ENCODE peak calls at places on chromosomes 1 and 21, in six cellular contexts. X is sigmoid colon, I is lung, D is fibroblast of pulmonary artery, N is AG04450, Z is fibroblast of villous mesenchyme. C is an unnamed sample.

GRCh38 chr1:39230261-39231190 is 26.0 kb downstream of the MACF1 start:
- DNase-seq in D (no peak), I (no peak), N (no peak), Z (no peak), X (no peak), C (no peak)

GRCh38 chr1:24555591-24556413 is at the start of gene NCMAP:
- DNase-seq in X (no peak), Z (no peak), N (no peak), I (peak; percentile 65), D (no peak), C (no peak)

GRCh38 chr1:245825128-245825901 is 670.5 kb downstream of the KIF26B start:
- DNase-seq in X (no peak), Z (peak; percentile 57), D (peak; percentile 51), I (no peak), N (no peak), C (peak; percentile 42)

GRCh38 chr1:212507361-212507760 is 74.6 kb downstream of the NENF start:
- DNase-seq in D (no peak), N (no peak), Z (no peak), I (no peak), X (no peak), C (no peak)

GRCh38 chr1:84103197-84103992 is 40.7 kb upstream of the PRKACB start:
- DNase-seq in D (peak; percentile 86), I (no peak), X (peak; percentile 77), Z (peak; percentile 90), N (peak; percentile 64), C (peak; percentile 90)

GRCh38 chr21:42021751-42022430 is 11.7 kb upstream of the ZBTB21 start:
- DNase-seq in N (no peak), Z (no peak), X (peak; percentile 44), I (no peak), D (no peak), C (no peak)

GRCh38 chr21:39182484-39183271 is 573 bp downstream of the PSMG1 start:
- DNase-seq in X (peak; percentile 73), Z (peak; percentile 47), N (no peak), I (no peak), D (peak; percentile 37), C (peak; percentile 33)

GRCh38 chr1:119108993-119109392 is 31.5 kb downstream of the WARS2 start:
- DNase-seq in X (no peak), D (no peak), I (no peak), Z (peak; percentile 70), N (no peak), C (no peak)

GRCh38 chr1:56934400-56935080 is 31.3 kb downstream of the C8B start:
- DNase-seq in D (peak; percentile 31), X (no peak), Z (no peak), I (no peak), N (no peak), C (peak; percentile 81)

GRCh38 chr1:226029093-226029496 is 30.0 kb upstream of the SDE2 start:
- DNase-seq in X (no peak), D (no peak), I (no peak), N (no peak), Z (no peak), C (no peak)

GRCh38 chr21:45898781-45899180 is 82.8 kb upstream of the COL6A1 start:
- DNase-seq in N (no peak), Z (no peak), D (no peak), I (no peak), X (no peak), C (no peak)

GRCh38 chr1:114034561-114035303 is 55.5 kb downstream of the OLFML3 start:
- DNase-seq in X (no peak), D (no peak), N (no peak), I (no peak), Z (no peak), C (no peak)

GRCh38 chr1:152880907-152881306 is 2.8 kb downstream of the SMCP start:
- DNase-seq in X (no peak), I (no peak), N (no peak), Z (no peak), D (no peak), C (no peak)

GRCh38 chr1:152879559-152880198 is 1.6 kb downstream of the SMCP start:
- DNase-seq in D (no peak), I (no peak), Z (no peak), X (no peak), N (no peak), C (no peak)

GRCh38 chr1:152880316-152880715 is 2.2 kb downstream of the SMCP start:
- DNase-seq in Z (no peak), D (no peak), N (no peak), X (no peak), I (no peak), C (no peak)

GRCh38 chr1:152876827-152877226 is 1.3 kb upstream of the SMCP start:
- DNase-seq in N (no peak), X (no peak), Z (no peak), D (no peak), I (no peak), C (no peak)

GRCh38 chr1:152878042-152878441 is at the start of gene SMCP:
- DNase-seq in X (no peak), D (no peak), I (no peak), N (no peak), Z (no peak), C (no peak)
- TF ChIP-seq CTCF in X (no peak), D (peak; percentile 2), I (no peak), N (no peak), Z (no peak), C (no peak)

GRCh38 chr1:156155760-156156495 is 2.5 kb downstream of the SEMA4A start:
- DNase-seq in Z (no peak), N (no peak), D (no peak), X (no peak), I (no peak), C (no peak)

GRCh38 chr1:156157974-156158373 is 4.6 kb downstream of the SEMA4A start:
- DNase-seq in N (no peak), I (no peak), X (no peak), Z (no peak), D (no peak), C (no peak)

GRCh38 chr1:156160000-156160743 is 6.8 kb downstream of the SEMA4A start:
- DNase-seq in I (no peak), N (no peak), Z (no peak), X (no peak), D (peak; percentile 33), C (no peak)

GRCh38 chr1:156154317-156154749 is 948 bp downstream of the SEMA4A start:
- DNase-seq in Z (no peak), D (no peak), I (peak; percentile 69), X (no peak), N (no peak), C (no peak)

DNA sequence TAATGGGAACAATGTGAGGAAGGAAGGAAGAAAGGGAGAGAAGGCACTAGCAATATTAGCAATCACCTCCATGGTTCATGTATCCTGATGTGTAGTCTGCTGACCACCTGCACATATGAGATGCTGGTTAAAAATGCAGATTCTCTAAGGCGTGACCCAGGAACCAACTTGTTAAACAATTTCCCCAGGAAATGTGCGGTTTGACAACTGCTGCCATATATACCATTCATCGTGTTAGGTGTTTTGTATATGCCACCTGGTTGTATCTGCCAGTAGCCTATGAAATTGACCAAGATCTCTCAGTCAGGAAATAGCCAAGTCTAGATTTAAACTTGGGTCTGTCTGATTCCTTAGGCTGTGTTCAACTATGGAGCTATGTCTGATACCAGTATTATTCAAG is 4.1 kb downstream of the SEMA4A start:
- DNase-seq in X (no peak), I (no peak), D (no peak), N (no peak), Z (no peak), C (no peak)
- H3K4me3 ChIP-seq in X (no peak overlapping the region), I (no peak overlapping the region), D (no peak overlapping the region), N (no peak overlapping the region), Z (no peak overlapping the region), C (no peak overlapping the region)

DNA sequence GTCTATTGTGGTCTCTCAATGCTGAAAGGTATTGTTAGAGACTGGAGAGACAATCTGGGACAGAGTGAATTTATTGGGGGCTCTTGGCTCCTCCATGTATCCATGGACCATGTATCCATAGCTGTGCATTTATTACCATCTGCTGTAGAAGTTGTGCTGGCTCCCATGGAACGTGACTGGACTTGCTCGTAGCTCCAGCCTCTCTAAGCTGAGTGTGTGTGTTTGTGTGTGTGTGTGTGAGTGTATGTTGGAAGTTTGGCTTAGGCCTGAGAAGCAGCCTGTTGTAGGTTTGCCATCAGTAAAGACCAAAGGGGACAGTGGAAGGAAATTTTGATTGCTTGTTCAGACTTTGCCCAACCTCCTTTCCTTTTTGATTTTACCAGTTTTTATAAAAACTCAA is 105.7 kb upstream of the USP24 start:
- DNase-seq in I (no peak), N (no peak), Z (no peak), X (no peak), D (no peak), C (no peak)
- TF ChIP-seq CTCF in I (no peak), N (no peak), Z (no peak), X (no peak), D (no peak), C (no peak)

GRCh38 chr1:116377564-116378529 is 4.8 kb downstream of the ATP1A1 start:
- DNase-seq in D (peak; percentile 97), I (peak; percentile 43), Z (peak; percentile 94), N (peak; percentile 75), X (peak; percentile 90), C (peak; percentile 97)
- H3K4me3 ChIP-seq in D (peak overlapping the region; percentile 85), I (no peak overlapping the region), Z (peak overlapping the region; percentile 24), N (peak overlapping the region; percentile 46), X (peak overlapping the region; percentile 2), C (peak overlapping the region; percentile 60)

GRCh38 chr1:166354411-166354810 is 187.6 kb upstream of the FAM78B start:
- DNase-seq in I (no peak), D (no peak), N (no peak), X (no peak), Z (no peak), C (no peak)
- TF ChIP-seq CTCF in I (no peak), D (no peak), N (no peak), X (no peak), Z (no peak), C (no peak)

GRCh38 chr1:107547363-107548155 is 406.7 kb downstream of the NTNG1 start:
- DNase-seq in N (no peak), I (no peak), D (no peak), Z (no peak), X (no peak), C (no peak)

GRCh38 chr1:107548276-107548675 is 407.4 kb downstream of the NTNG1 start:
- DNase-seq in I (no peak), X (no peak), Z (no peak), N (no peak), D (no peak), C (no peak)

GRCh38 chr1:107546571-107546970 is 405.7 kb downstream of the NTNG1 start:
- DNase-seq in N (no peak), I (no peak), Z (no peak), X (no peak), D (no peak), C (peak; percentile 2)

GRCh38 chr1:107544285-107544684 is 403.4 kb downstream of the NTNG1 start:
- DNase-seq in N (no peak), Z (no peak), I (no peak), X (no peak), D (no peak), C (no peak)

DNA sequence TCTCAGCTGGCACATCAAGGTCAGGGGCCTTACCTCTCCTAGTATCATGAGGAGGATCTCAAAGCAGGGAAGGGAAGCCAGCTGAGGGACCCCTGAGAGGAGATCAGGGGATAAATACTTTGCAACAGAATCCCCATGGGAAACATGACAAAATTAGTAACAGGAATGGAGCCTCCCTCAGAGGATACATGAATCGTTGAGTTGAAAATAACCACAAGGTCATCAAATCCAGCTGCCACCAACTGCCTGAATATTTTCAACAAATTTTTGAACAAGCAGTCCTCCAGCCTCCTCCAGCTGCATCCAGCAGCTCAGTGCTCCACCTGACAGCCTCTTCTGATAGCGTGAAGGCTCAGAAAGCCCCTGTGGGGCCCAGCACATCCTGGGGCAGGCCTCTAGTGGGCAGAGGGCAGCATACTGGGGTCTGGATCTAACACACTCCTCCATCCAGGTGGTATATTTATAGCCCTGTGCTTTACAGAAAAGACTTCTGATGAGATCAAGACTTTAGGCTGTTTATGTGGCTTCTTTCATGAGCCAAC is 404.3 kb downstream of the NTNG1 start:
- DNase-seq in N (no peak), X (no peak), I (no peak), Z (no peak), D (no peak), C (no peak)
- H3K4me3 ChIP-seq in N (no peak overlapping the region), X (no peak overlapping the region), I (no peak overlapping the region), Z (no peak overlapping the region), D (no peak overlapping the region), C (no peak overlapping the region)

C was measured in fibroblast of the aortic adventitia.